ENCODE peak calls at places on chromosomes 3 and 15, in four cellular contexts. V is neuronal stem cell, Z is GM13976, W is Right ventricle myocardium superior. F is an unnamed sample.

GRCh38 chr15:24761704-24762302 is 86.2 kb downstream of the NPAP1 start:
- DNase-seq in V (no peak), Z (no peak), W (no peak), F (no peak)

GRCh38 chr15:59292393-59292792 is 80.3 kb downstream of the MYO1E start:
- DNase-seq in V (peak), Z (no peak), W (no peak), F (no peak)

GRCh38 chr15:88385078-88385700 is 82.0 kb downstream of the MRPL46 start:
- DNase-seq in V (no peak), Z (no peak), W (no peak), F (no peak)

GRCh38 chr3:10010546-10011465 is 15.4 kb upstream of the FANCD2 start:
- DNase-seq in V (peak), Z (peak), W (peak), F (peak)

GRCh38 chr3:45980819-45981218 is 14.8 kb downstream of the FYCO1 start:
- DNase-seq in V (no peak), Z (no peak), W (no peak), F (no peak)

GRCh38 chr15:61764981-61765380 is 295.3 kb downstream of the VPS13C start:
- DNase-seq in V (no peak), Z (no peak), W (no peak), F (no peak)

GRCh38 chr3:11134794-11135193 is 19.5 kb upstream of the HRH1 start:
- DNase-seq in V (no peak), Z (no peak), W (no peak), F (no peak)

GRCh38 chr3:120113128-120114116 is 19.2 kb upstream of the GSK3B start:
- DNase-seq in V (no peak), Z (no peak), W (no peak), F (no peak)

GRCh38 chr15:68880382-68880781 is 49.9 kb upstream of the SPESP1 start:
- DNase-seq in V (no peak), Z (no peak), W (no peak), F (no peak)

GRCh38 chr3:182947892-182948291 is 32.4 kb downstream of the DCUN1D1 start:
- DNase-seq in V (no peak), Z (no peak), W (no peak), F (no peak)

GRCh38 chr3:134711284-134711683 is 60.5 kb upstream of the KY start:
- DNase-seq in V (no peak), Z (no peak), W (no peak), F (no peak)

GRCh38 chr3:184066211-184066610 is 13.4 kb downstream of the HTR3C start:
- DNase-seq in V (no peak), Z (no peak), W (no peak), F (no peak)

GRCh38 chr15:67019886-67020520 is 45.4 kb upstream of the SMAD3 start:
- DNase-seq in V (no peak), Z (no peak), W (no peak), F (no peak)

GRCh38 chr3:27623085-27623753 is 98.9 kb downstream of the EOMES start:
- DNase-seq in V (no peak), Z (no peak), W (no peak), F (peak)

F was measured in left cardiac atrium.